ENCODE peak calls at places on chromosomes 5 and 9, in eight cellular contexts. One of them, this sample, is unnamed.

GRCh38 chr9:116605060-116605459 is 82.0 kb upstream of the TRIM32 start:
- DNase-seq in naive thymus-derived CD8-positive, alpha-beta T cell: no peak
- DNase-seq in DMS153: no peak
- DNase-seq in ovary: no peak
- DNase-seq in cerebellum: no peak
- DNase-seq in NCI-H510A treated with DMSO at 0.1 percent for 48 hours: no peak
- DNase-seq in naive thymus-derived CD4-positive, alpha-beta T cell: no peak
- DNase-seq in lower leg skin: no peak
- DNase-seq in this sample: no peak

GRCh38 chr5:112250551-112250950 is 168.5 kb downstream of the EPB41L4A start:
- DNase-seq in ovary: no peak
- DNase-seq in lower leg skin: no peak
- DNase-seq in DMS153: no peak
- DNase-seq in cerebellum: no peak
- DNase-seq in naive thymus-derived CD4-positive, alpha-beta T cell: no peak
- DNase-seq in naive thymus-derived CD8-positive, alpha-beta T cell: no peak
- DNase-seq in NCI-H510A treated with DMSO at 0.1 percent for 48 hours: no peak
- DNase-seq in this sample: no peak

GRCh38 chr5:136087961-136088871 is 44.4 kb upstream of the SMAD5 start:
- DNase-seq in cerebellum: peak
- DNase-seq in naive thymus-derived CD4-positive, alpha-beta T cell: no peak
- DNase-seq in ovary: peak
- DNase-seq in naive thymus-derived CD8-positive, alpha-beta T cell: no peak
- DNase-seq in NCI-H510A treated with DMSO at 0.1 percent for 48 hours: no peak
- DNase-seq in lower leg skin: peak
- DNase-seq in DMS153: no peak
- DNase-seq in this sample: no peak

GRCh38 chr5:126816649-126817048 is 39.7 kb downstream of the LMNB1 start:
- DNase-seq in naive thymus-derived CD4-positive, alpha-beta T cell: no peak
- DNase-seq in cerebellum: no peak
- DNase-seq in DMS153: no peak
- DNase-seq in lower leg skin: no peak
- DNase-seq in ovary: no peak
- DNase-seq in NCI-H510A treated with DMSO at 0.1 percent for 48 hours: no peak
- DNase-seq in naive thymus-derived CD8-positive, alpha-beta T cell: no peak
- DNase-seq in this sample: no peak

GRCh38 chr9:129486496-129487306 is 134.2 kb downstream of the C9orf50 start:
- DNase-seq in DMS153: no peak
- DNase-seq in cerebellum: no peak
- DNase-seq in NCI-H510A treated with DMSO at 0.1 percent for 48 hours: no peak
- DNase-seq in ovary: peak
- DNase-seq in naive thymus-derived CD8-positive, alpha-beta T cell: no peak
- DNase-seq in naive thymus-derived CD4-positive, alpha-beta T cell: no peak
- DNase-seq in lower leg skin: peak
- DNase-seq in this sample: no peak

GRCh38 chr9:86614871-86615849 is 260.9 kb upstream of the TUT7 start:
- DNase-seq in naive thymus-derived CD8-positive, alpha-beta T cell: no peak
- DNase-seq in NCI-H510A treated with DMSO at 0.1 percent for 48 hours: no peak
- DNase-seq in ovary: no peak
- DNase-seq in DMS153: no peak
- DNase-seq in naive thymus-derived CD4-positive, alpha-beta T cell: no peak
- DNase-seq in cerebellum: no peak
- DNase-seq in lower leg skin: no peak
- DNase-seq in this sample: no peak

GRCh38 chr9:134575817-134576176 is 65.8 kb upstream of the COL5A1 start:
- DNase-seq in ovary: no peak
- DNase-seq in naive thymus-derived CD4-positive, alpha-beta T cell: no peak
- DNase-seq in NCI-H510A treated with DMSO at 0.1 percent for 48 hours: no peak
- DNase-seq in naive thymus-derived CD8-positive, alpha-beta T cell: no peak
- DNase-seq in DMS153: no peak
- DNase-seq in lower leg skin: no peak
- DNase-seq in cerebellum: no peak
- DNase-seq in this sample: no peak

GRCh38 chr9:116152390-116152789 is 1.2 kb upstream of the PAPPA start:
- DNase-seq in NCI-H510A treated with DMSO at 0.1 percent for 48 hours: peak
- DNase-seq in naive thymus-derived CD4-positive, alpha-beta T cell: no peak
- DNase-seq in cerebellum: no peak
- DNase-seq in naive thymus-derived CD8-positive, alpha-beta T cell: no peak
- DNase-seq in DMS153: no peak
- DNase-seq in ovary: no peak
- DNase-seq in lower leg skin: no peak
- DNase-seq in this sample: peak

GRCh38 chr5:54443264-54443663 is 12.2 kb upstream of the HSPB3 start:
- DNase-seq in cerebellum: no peak
- DNase-seq in DMS153: no peak
- DNase-seq in lower leg skin: no peak
- DNase-seq in naive thymus-derived CD4-positive, alpha-beta T cell: no peak
- DNase-seq in NCI-H510A treated with DMSO at 0.1 percent for 48 hours: no peak
- DNase-seq in naive thymus-derived CD8-positive, alpha-beta T cell: no peak
- DNase-seq in ovary: no peak
- DNase-seq in this sample: peak

GRCh38 chr5:11918463-11919045 is 14.3 kb upstream of the CTNND2 start:
- DNase-seq in NCI-H510A treated with DMSO at 0.1 percent for 48 hours: no peak
- DNase-seq in ovary: no peak
- DNase-seq in naive thymus-derived CD8-positive, alpha-beta T cell: no peak
- DNase-seq in DMS153: no peak
- DNase-seq in lower leg skin: no peak
- DNase-seq in cerebellum: peak
- DNase-seq in naive thymus-derived CD4-positive, alpha-beta T cell: no peak
- DNase-seq in this sample: no peak

GRCh38 chr5:41250351-41250987 is 37.1 kb upstream of the C6 start:
- DNase-seq in naive thymus-derived CD8-positive, alpha-beta T cell: no peak
- DNase-seq in naive thymus-derived CD4-positive, alpha-beta T cell: no peak
- DNase-seq in ovary: no peak
- DNase-seq in lower leg skin: no peak
- DNase-seq in cerebellum: no peak
- DNase-seq in DMS153: no peak
- DNase-seq in NCI-H510A treated with DMSO at 0.1 percent for 48 hours: no peak
- DNase-seq in this sample: no peak

GRCh38 chr9:117936185-117936758 is 232.1 kb downstream of the TLR4 start:
- DNase-seq in naive thymus-derived CD8-positive, alpha-beta T cell: no peak
- DNase-seq in lower leg skin: no peak
- DNase-seq in NCI-H510A treated with DMSO at 0.1 percent for 48 hours: no peak
- DNase-seq in naive thymus-derived CD4-positive, alpha-beta T cell: no peak
- DNase-seq in DMS153: no peak
- DNase-seq in ovary: no peak
- DNase-seq in cerebellum: no peak
- DNase-seq in this sample: no peak

GRCh38 chr9:13487071-13487470 is 207.6 kb upstream of the MPDZ start:
- DNase-seq in ovary: no peak
- DNase-seq in NCI-H510A treated with DMSO at 0.1 percent for 48 hours: no peak
- DNase-seq in naive thymus-derived CD8-positive, alpha-beta T cell: no peak
- DNase-seq in DMS153: no peak
- DNase-seq in cerebellum: no peak
- DNase-seq in lower leg skin: no peak
- DNase-seq in naive thymus-derived CD4-positive, alpha-beta T cell: no peak
- DNase-seq in this sample: no peak

GRCh38 chr9:3997492-3997891 is 302.4 kb downstream of the GLIS3 start:
- DNase-seq in DMS153: no peak
- DNase-seq in cerebellum: no peak
- DNase-seq in lower leg skin: no peak
- DNase-seq in NCI-H510A treated with DMSO at 0.1 percent for 48 hours: no peak
- DNase-seq in naive thymus-derived CD8-positive, alpha-beta T cell: no peak
- DNase-seq in ovary: no peak
- DNase-seq in naive thymus-derived CD4-positive, alpha-beta T cell: no peak
- DNase-seq in this sample: no peak

GRCh38 chr9:127536499-127536898 is 75.6 kb upstream of the STXBP1 start:
- DNase-seq in NCI-H510A treated with DMSO at 0.1 percent for 48 hours: no peak
- DNase-seq in ovary: no peak
- DNase-seq in DMS153: no peak
- DNase-seq in lower leg skin: no peak
- DNase-seq in naive thymus-derived CD8-positive, alpha-beta T cell: no peak
- DNase-seq in naive thymus-derived CD4-positive, alpha-beta T cell: no peak
- DNase-seq in cerebellum: no peak
- DNase-seq in this sample: no peak

GRCh38 chr5:55997742-55998351 is 3.1 kb upstream of the IL6ST start:
- DNase-seq in lower leg skin: no peak
- DNase-seq in naive thymus-derived CD8-positive, alpha-beta T cell: no peak
- DNase-seq in naive thymus-derived CD4-positive, alpha-beta T cell: no peak
- DNase-seq in ovary: no peak
- DNase-seq in cerebellum: no peak
- DNase-seq in DMS153: no peak
- DNase-seq in NCI-H510A treated with DMSO at 0.1 percent for 48 hours: no peak
- DNase-seq in this sample: no peak

This sample was measured in NCI-H1417.